ENCODE peak calls at places on chromosomes 16 and 17, in seven cellular contexts. K, M, L, I, E, R and Z are unnamed samples.

GRCh38 chr16:88531931-88532433 is 38.2 kb upstream of the ZC3H18 start:
- DNase-seq in K (no peak), M (no peak), L (no peak), I (no peak), E (no peak), R (no peak), Z (no peak)

GRCh38 chr17:31052187-31052889 is 42.4 kb upstream of the NF1 start:
- DNase-seq in K (no peak), M (peak; percentile 57), L (no peak), I (no peak), E (peak; percentile 96), R (no peak), Z (peak; percentile 31)

GRCh38 chr17:72863511-72864175 is 228.8 kb downstream of the SLC39A11 start:
- DNase-seq in K (no peak), M (no peak), L (no peak), I (no peak), E (no peak), R (no peak), Z (no peak)

GRCh38 chr16:83330251-83330650 is 477.5 kb upstream of the HSBP1 start:
- DNase-seq in K (no peak), M (no peak), L (no peak), I (no peak), E (no peak), R (no peak), Z (no peak)

GRCh38 chr17:45227631-45228120 is 6.0 kb downstream of the FMNL1 start:
- DNase-seq in K (no peak), M (no peak), L (no peak), I (no peak), E (no peak), R (no peak), Z (no peak)

GRCh38 chr17:33200116-33200515 is 93.0 kb downstream of the ASIC2 start:
- DNase-seq in K (no peak), M (no peak), L (no peak), I (no peak), E (peak; percentile 6), R (no peak), Z (no peak)

GRCh38 chr17:67374329-67375053 is 2.6 kb upstream of the PITPNC1 start:
- DNase-seq in K (no peak), M (peak; percentile 86), L (peak; percentile 79), I (peak; percentile 91), E (peak; percentile 83), R (peak; percentile 96), Z (peak; percentile 77)

GRCh38 chr17:80363518-80364090 is 51.4 kb upstream of the ENDOV start:
- DNase-seq in K (no peak), M (peak; percentile 95), L (peak; percentile 34), I (no peak), E (no peak), R (no peak), Z (no peak)

GRCh38 chr16:725463-726187 is 618 bp downstream of the CCDC78 start:
- DNase-seq in K (no peak), M (no peak), L (no peak), I (no peak), E (no peak), R (no peak), Z (no peak)

GRCh38 chr16:88375236-88376052 is 7.3 kb upstream of the ZNF469 start:
- DNase-seq in K (no peak), M (no peak), L (no peak), I (no peak), E (no peak), R (no peak), Z (no peak)

GRCh38 chr17:27384261-27384701 is 72.0 kb upstream of the KSR1 start:
- DNase-seq in K (no peak), M (peak; percentile 87), L (no peak), I (no peak), E (peak; percentile 96), R (peak; percentile 66), Z (no peak)

GRCh38 chr17:38354466-38354865 is 2.8 kb downstream of the SOCS7 start:
- DNase-seq in K (no peak), M (no peak), L (no peak), I (no peak), E (no peak), R (no peak), Z (no peak)
- H3K4me3 ChIP-seq in K (no peak overlapping the region), M (no peak overlapping the region), L (no peak overlapping the region), I (no peak overlapping the region), E (no peak overlapping the region), R (no peak overlapping the region), Z (no peak overlapping the region)

DNA sequence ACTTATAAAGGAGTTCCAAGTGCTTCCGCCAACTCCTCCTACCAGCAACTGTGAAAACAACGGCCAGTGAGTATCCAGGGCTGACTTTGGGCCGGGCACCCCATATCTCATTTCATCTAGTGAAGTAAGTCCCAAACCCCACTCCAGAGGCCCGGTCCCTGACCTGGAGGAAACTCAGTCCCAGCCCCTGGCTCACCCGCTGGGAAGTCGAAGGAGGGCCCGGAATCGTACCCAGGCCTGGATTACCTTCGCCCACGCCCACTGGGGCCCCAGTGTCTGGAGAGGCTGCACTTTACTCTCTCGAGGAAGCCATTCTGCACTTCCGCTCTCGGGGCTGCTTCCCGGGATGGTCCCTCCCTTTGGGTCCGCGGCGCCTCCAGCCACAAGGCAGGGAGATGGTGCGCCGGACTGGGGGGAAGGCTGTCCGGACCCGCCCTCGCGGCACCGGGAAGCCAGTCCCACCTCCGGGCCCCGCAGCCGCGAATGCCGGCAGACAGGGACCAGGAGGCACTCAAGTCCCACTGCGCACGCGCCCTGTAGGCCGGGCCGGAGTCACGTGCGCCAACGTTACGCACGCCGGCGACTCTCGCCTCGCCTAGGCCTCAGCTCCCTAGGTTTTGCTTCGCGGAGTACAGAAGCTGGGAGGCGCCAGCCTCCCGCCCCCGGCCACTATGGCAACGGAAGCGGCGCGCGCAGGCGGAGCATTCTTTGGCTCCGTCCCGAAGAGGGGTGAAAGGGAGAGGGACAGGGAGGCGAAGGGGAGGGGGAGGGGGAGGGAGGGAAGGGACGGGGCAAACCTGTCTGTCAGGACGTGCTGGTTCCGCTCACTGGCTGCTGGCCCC is at the start of gene CMTR2:
- DNase-seq in K (peak; percentile 62), M (peak; percentile 96), L (peak; percentile 95), I (peak; percentile 96), E (peak; percentile 97), R (peak; percentile 96), Z (peak; percentile 84)
- TF ChIP-seq POLR2A in K (no peak), M (peak; percentile 87), L (peak; percentile 43), I (peak; percentile 95), E (peak; percentile 86), R (no peak), Z (peak; percentile 34)

DNA sequence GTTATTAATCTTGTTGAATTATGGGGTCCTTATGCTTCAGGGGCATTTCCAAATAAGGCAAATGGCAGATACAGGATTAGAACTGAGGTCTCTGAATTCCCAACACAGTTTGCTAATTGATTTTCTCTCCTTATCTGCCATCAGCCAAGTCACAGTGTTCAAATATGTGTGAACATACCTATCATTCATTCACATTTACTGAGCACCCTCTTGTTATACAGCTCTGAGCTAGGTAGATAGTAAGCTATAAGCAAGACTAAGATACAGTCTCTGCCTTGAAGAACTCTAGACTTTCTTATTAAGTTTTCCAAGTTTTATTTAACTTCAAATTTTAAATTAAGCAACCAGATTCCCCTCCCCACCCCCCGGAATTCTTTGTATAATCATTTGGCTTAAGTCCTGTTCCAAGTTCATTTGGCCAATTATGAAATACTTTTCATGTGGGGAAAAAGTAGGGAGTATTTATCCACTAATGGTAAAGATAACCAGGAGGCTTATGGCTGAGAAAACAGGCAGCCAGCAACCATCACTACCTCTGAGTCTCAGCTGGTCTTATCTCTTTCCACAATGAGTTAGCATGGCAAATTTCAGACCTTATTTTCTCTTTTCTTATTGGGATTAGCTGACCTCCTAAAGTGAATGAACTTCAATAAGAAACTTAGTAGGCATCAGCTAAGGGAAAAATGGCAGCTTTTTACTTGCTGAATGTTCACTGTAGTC is 31.4 kb upstream of the CORO6 start:
- DNase-seq in K (no peak), M (no peak), L (no peak), I (no peak), E (no peak), R (no peak), Z (no peak)
- H3K27ac ChIP-seq in K (no peak overlapping the region), M (no peak overlapping the region), L (no peak overlapping the region), I (no peak overlapping the region), E (no peak overlapping the region), R (no peak overlapping the region), Z (peak overlapping the region; percentile 3)

GRCh38 chr17:41919165-41919817 is 540 bp upstream of the ACLY start:
- DNase-seq in K (no peak), M (no peak), L (peak; percentile 59), I (peak; percentile 82), E (no peak), R (peak; percentile 82), Z (peak; percentile 55)
- H3K4me3 ChIP-seq in K (peak overlapping the region; percentile 99), M (no peak overlapping the region), L (peak overlapping the region; percentile 96), I (peak overlapping the region; percentile 59), E (peak overlapping the region; percentile 31), R (peak overlapping the region; percentile 70), Z (peak overlapping the region; percentile 13)

DNA sequence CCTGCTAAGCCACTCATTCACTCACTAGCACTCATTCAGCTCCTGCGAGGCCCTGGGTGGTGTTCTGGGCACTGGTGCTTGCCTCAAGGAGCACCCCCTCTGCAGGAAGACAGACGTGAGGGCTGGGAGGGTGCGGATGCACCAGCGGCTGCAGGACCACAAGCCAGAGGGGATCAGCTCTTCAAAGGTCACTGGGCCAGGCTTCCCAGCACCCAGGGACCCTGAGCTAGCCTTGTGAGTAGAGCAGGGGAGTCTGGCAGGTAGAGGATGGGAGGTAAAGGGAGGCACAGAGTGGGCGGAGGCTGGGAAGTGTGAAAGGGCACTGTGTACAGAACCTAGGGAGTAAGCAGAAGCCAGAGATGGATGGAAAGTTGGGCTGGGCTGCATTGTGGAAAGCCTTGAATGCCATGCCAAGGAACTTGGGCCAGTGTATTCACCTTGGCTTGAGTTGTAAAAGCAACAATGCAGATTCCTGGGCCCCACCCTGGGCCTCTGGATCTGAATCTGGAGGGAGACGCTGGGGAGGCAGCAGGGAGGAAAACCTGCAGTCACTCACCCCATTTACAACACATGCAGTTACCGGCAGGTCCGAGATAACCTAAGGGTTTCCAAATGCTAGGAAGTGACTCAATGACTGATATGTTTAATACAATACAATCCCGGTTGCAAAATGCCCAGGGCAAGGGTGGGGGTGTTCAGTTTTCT is 1.7 kb downstream of the IL4R start:
- DNase-seq in K (no peak), M (peak; percentile 46), L (no peak), I (peak; percentile 60), E (peak; percentile 65), R (no peak), Z (no peak)
- TF ChIP-seq POLR2A in K (no peak), M (peak; percentile 1), L (no peak), I (no peak), E (no peak), R (no peak), Z (no peak)

GRCh38 chr16:13973321-13974023 is 53.5 kb downstream of the ERCC4 start:
- DNase-seq in K (no peak), M (no peak), L (no peak), I (no peak), E (no peak), R (no peak), Z (no peak)

GRCh38 chr16:13969711-13970110 is 49.8 kb downstream of the ERCC4 start:
- DNase-seq in K (no peak), M (no peak), L (no peak), I (no peak), E (no peak), R (no peak), Z (no peak)

GRCh38 chr16:13968835-13969234 is 48.9 kb downstream of the ERCC4 start:
- DNase-seq in K (no peak), M (no peak), L (no peak), I (no peak), E (no peak), R (no peak), Z (no peak)

GRCh38 chr16:13970708-13971422 is 50.9 kb downstream of the ERCC4 start:
- DNase-seq in K (no peak), M (no peak), L (no peak), I (no peak), E (no peak), R (no peak), Z (no peak)
- H3K27ac ChIP-seq in K (no peak overlapping the region), M (no peak overlapping the region), L (no peak overlapping the region), I (no peak overlapping the region), E (no peak overlapping the region), R (no peak overlapping the region), Z (no peak overlapping the region)